ENCODE peak calls at places on chromosomes 5 and 9, in six cellular contexts. Y is suprapubic skin, N is AG10803, F is stomach, E is fibroblast of mammary gland, A is lower lobe of right lung. W is an unnamed sample.

GRCh38 chr5:80508844-80509243 is 20.9 kb downstream of the FAM151B start:
- DNase-seq in Y (no peak), N (no peak), F (no peak), E (no peak), A (no peak), W (no peak)

GRCh38 chr5:76427481-76428140 is 24.5 kb downstream of the IQGAP2 start:
- DNase-seq in Y (no peak), N (no peak), F (no peak), E (no peak), A (no peak), W (no peak)

GRCh38 chr5:166977916-166978434 is 1313.5 kb upstream of the WWC1 start:
- DNase-seq in Y (no peak), N (no peak), F (no peak), E (no peak), A (no peak), W (no peak)

GRCh38 chr9:99633260-99633659 is 188.4 kb upstream of the NR4A3 start:
- DNase-seq in Y (no peak), N (no peak), F (no peak), E (no peak), A (no peak), W (no peak)

GRCh38 chr9:113984639-113985380 is 93.3 kb downstream of the AMBP start:
- DNase-seq in Y (no peak), N (no peak), F (no peak), E (no peak), A (no peak), W (no peak)

GRCh38 chr9:95570150-95570549 is 53.4 kb upstream of the PTCH1 start:
- DNase-seq in Y (no peak), N (peak; percentile 57), F (no peak), E (peak; percentile 6), A (no peak), W (peak; percentile 43)

GRCh38 chr9:89377411-89377810 is 59.1 kb downstream of the SECISBP2 start:
- DNase-seq in Y (no peak), N (no peak), F (no peak), E (no peak), A (no peak), W (no peak)

GRCh38 chr5:168291281-168291960 is at the start of gene WWC1:
- DNase-seq in Y (no peak), N (no peak), F (peak; percentile 92), E (no peak), A (peak; percentile 91), W (peak; percentile 29)

GRCh38 chr5:61277190-61277589 is 54.9 kb upstream of the ZSWIM6 start:
- DNase-seq in Y (no peak), N (peak; percentile 56), F (no peak), E (peak; percentile 46), A (no peak), W (peak; percentile 69)

GRCh38 chr9:133059623-133060022 is 2.2 kb upstream of the CEL start:
- DNase-seq in Y (no peak), N (no peak), F (no peak), E (no peak), A (no peak), W (no peak)

GRCh38 chr5:10801931-10802674 is 41.1 kb upstream of the DAP start:
- DNase-seq in Y (no peak), N (no peak), F (no peak), E (peak; percentile 11), A (no peak), W (peak; percentile 22)

DNA sequence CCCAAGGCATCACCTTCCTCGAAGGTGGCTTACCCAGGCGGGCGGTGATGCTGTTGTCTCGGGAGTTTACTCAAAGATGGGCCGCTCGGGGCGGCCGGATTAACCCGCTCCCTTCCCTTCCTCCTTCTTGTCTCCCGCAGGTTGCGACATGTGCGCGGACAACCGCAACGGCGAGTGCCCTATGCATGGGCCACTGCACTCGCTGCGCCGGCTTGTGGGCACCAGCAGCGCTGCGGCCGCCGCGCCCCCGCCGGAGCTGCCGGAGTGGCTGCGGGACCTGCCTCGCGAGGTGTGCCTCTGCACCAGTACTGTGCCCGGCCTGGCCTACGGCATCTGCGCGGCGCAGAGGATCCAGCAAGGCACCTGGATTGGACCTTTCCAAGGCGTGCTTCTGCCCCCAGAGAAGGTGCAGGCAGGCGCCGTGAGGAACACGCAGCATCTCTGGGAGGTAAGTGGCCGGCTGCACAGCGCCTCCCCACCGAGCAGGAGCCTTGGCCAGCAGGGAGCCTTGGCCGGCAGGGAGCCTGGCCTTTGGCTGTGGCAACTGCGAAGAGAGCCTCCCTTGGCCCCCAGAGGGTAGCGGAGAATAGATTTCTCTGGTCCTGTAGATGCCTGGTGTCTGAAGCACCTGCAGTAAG is 10.6 kb downstream of the PRDM6 start:
- DNase-seq in Y (no peak), N (no peak), F (no peak), E (no peak), A (peak; percentile 54), W (no peak)
- TF ChIP-seq CTCF in Y (no peak), N (no peak), F (no peak), E (no peak), A (peak; percentile 25), W (no peak)

GRCh38 chr9:71764438-71764837 is 3.9 kb downstream of the CEMIP2 start:
- DNase-seq in Y (no peak), N (no peak), F (no peak), E (no peak), A (no peak), W (no peak)

GRCh38 chr9:71760901-71761300 is 7.4 kb downstream of the CEMIP2 start:
- DNase-seq in Y (no peak), N (no peak), F (no peak), E (no peak), A (no peak), W (no peak)

GRCh38 chr9:71762900-71763653 is 5.2 kb downstream of the CEMIP2 start:
- DNase-seq in Y (no peak), N (peak; percentile 92), F (no peak), E (peak; percentile 83), A (no peak), W (peak; percentile 61)

GRCh38 chr9:71763752-71764332 is 4.5 kb downstream of the CEMIP2 start:
- DNase-seq in Y (no peak), N (peak; percentile 86), F (no peak), E (peak; percentile 54), A (no peak), W (peak; percentile 62)

GRCh38 chr9:71761938-71762353 is 6.4 kb downstream of the CEMIP2 start:
- DNase-seq in Y (no peak), N (no peak), F (no peak), E (no peak), A (no peak), W (no peak)
- TF ChIP-seq CTCF in Y (no peak), N (no peak), F (no peak), E (no peak), A (no peak), W (no peak)

DNA sequence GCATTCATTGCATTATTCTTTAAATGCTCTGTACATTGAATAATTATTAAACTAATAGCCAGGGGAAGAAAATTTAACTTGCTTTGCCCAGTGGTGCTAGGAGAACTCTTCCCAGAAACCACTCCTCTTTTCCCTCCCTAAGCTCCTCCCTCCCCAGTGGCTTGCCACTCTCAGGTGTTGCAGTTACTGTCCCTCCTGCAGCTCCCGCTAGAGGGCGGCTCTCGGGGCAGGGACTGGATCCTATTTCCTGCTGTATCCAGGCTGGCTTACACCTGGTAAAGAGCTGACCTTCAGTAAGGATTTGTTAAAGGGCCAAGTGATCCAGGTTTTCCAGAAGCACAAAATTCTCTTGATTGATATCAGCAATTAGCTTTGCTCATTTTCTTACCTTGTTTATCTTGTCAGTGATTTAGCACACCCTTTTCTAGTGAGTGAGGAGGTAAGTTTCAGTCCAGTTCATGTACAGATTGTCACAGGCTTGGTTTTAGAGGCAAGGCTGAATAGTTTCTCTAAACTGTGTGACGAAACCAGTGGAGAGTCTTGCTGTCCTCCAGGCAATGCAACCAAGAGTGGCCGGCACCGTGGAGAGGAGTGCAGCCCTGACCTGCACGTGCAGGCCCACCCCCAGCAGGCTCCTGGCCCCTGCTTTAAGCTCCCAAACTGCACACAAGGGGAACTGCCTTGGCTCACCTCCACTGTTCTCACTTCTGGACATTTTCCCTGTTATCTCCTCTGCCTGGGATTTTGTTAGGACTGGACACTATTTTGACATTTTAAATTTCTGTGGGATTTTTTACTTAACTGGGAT is 423.8 kb downstream of the SPOCK1 start:
- DNase-seq in Y (no peak), N (no peak), F (peak; percentile 87), E (peak; percentile 35), A (peak; percentile 74), W (peak; percentile 10)
- TF ChIP-seq CTCF in Y (no peak), N (peak; percentile 53), F (peak; percentile 71), E (peak; percentile 53), A (peak; percentile 53), W (peak; percentile 44)

DNA sequence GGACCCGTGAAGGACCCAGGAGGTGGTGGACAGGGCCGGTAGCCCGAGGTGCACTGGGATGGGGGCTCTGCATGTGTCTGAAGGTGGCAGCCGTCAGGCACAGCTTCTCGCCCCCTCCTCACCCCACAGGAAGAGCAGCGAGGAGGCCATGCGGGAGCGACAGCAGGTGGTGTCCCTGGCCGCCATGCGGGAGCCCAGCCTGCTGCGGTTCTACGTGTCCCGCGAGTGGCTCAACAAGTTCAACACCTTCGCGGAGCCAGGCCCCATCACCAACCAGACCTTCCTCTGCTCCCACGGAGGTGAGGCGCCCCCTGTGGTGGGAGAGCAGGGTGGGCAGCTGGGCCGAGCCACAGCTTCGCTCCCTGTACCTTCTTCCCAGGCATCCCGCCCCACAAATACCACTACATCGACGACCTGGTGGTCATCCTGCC is 39.9 kb downstream of the USP20 start:
- DNase-seq in Y (no peak), N (no peak), F (no peak), E (no peak), A (no peak), W (no peak)
- TF ChIP-seq CTCF in Y (no peak), N (no peak), F (no peak), E (no peak), A (no peak), W (peak; percentile 23)